ENCODE peak calls at places on chromosomes 12 and 14, in six cellular contexts. L is activated CD4-positive, alpha-beta memory T cell treated with anti-CD3 and anti-CD28 coated beads for 36 hours; S is SW480; X is non-pigmented ciliary epithelial cell; D is psoas muscle; K is NCI-H1105 treated with DMSO at 0.1 percent for 48 hours. R is an unnamed sample.

GRCh38 chr14:103711516-103712431 is 3.5 kb downstream of the XRCC3 start:
- DNase-seq in L (no peak), S (no peak), X (no peak), D (peak), K (no peak), R (no peak)

GRCh38 chr12:67540920-67541624 is 107.5 kb upstream of the DYRK2 start:
- DNase-seq in L (no peak), S (no peak), X (no peak), D (no peak), K (no peak), R (no peak)

GRCh38 chr14:24734917-24735500 is 101.0 kb upstream of the GZMB start:
- DNase-seq in L (peak), S (peak), X (peak), D (no peak), K (peak), R (peak)

GRCh38 chr12:124520896-124521295 is 46.5 kb downstream of the NCOR2 start:
- DNase-seq in L (no peak), S (no peak), X (no peak), D (no peak), K (no peak), R (no peak)

GRCh38 chr14:59101441-59101840 is 87.0 kb upstream of the DAAM1 start:
- DNase-seq in L (no peak), S (no peak), X (no peak), D (no peak), K (no peak), R (no peak)

GRCh38 chr12:85280138-85280983 is at the start of gene ALX1:
- DNase-seq in L (no peak), S (no peak), X (no peak), D (no peak), K (no peak), R (no peak)

GRCh38 chr12:118206107-118206412 is 70.1 kb downstream of the PEBP1 start:
- DNase-seq in L (no peak), S (no peak), X (no peak), D (no peak), K (no peak), R (no peak)

GRCh38 chr14:90159688-90160087 is 96.7 kb upstream of the PSMC1 start:
- DNase-seq in L (no peak), S (no peak), X (no peak), D (no peak), K (no peak), R (no peak)

GRCh38 chr12:116183741-116184141 is 93.8 kb downstream of the MED13L start:
- DNase-seq in L (no peak), S (no peak), X (no peak), D (no peak), K (no peak), R (no peak)

GRCh38 chr12:131092911-131093901 is 139.5 kb downstream of the ADGRD1 start:
- DNase-seq in L (peak), S (peak), X (no peak), D (peak), K (no peak), R (peak)

GRCh38 chr14:39441805-39442204 is 9.6 kb upstream of the FBXO33 start:
- DNase-seq in L (no peak), S (no peak), X (no peak), D (no peak), K (no peak), R (no peak)

GRCh38 chr12:61854902-61855301 is 405.3 kb upstream of the USP15 start:
- DNase-seq in L (no peak), S (no peak), X (no peak), D (no peak), K (no peak), R (no peak)

GRCh38 chr14:68593806-68594536 is 198.9 kb downstream of the ZFP36L1 start:
- DNase-seq in L (no peak), S (peak), X (no peak), D (no peak), K (no peak), R (peak)

GRCh38 chr14:70952485-70952884 is 45.2 kb downstream of the PCNX1 start:
- DNase-seq in L (no peak), S (no peak), X (no peak), D (no peak), K (no peak), R (no peak)

R was measured in stimulated activated naive CD8-positive, alpha-beta T cell treated with anti-CD3 and anti-CD28 coated beads, Interleukin-15, Interleukin-2, amounts not matched to agents 100 U/mL and 50 U/mL, for 24 hours.